ENCODE peak calls at places on chromosomes 3 and 15, in nine cellular contexts. X is HCT116, E is neural crest cell, M is sciatic nerve, W is fibroblast of lung, K is mucosa of gallbladder, N is SK-MEL-5, B is T-helper 1 cell, R is MCF 10A. Y is an unnamed sample.

GRCh38 chr3:101150504-101150903 is 157.3 kb upstream of the ABI3BP start:
- DNase-seq in K (no peak), E (no peak), W (no peak), N (no peak), B (no peak), M (no peak), X (no peak), R (no peak), Y (no peak)

GRCh38 chr15:33201376-33202189 is 7.1 kb upstream of the FMN1 start:
- DNase-seq in M (no peak), X (peak), K (peak), E (no peak), R (peak), W (peak), B (no peak), N (peak), Y (peak)

GRCh38 chr3:111538687-111539086 is 3.3 kb upstream of the CD96 start:
- DNase-seq in M (no peak), R (peak), N (no peak), X (no peak), K (no peak), B (no peak), E (no peak), W (peak), Y (no peak)

GRCh38 chr3:136351351-136351750 is 101.2 kb downstream of the PCCB start:
- DNase-seq in X (no peak), E (no peak), R (no peak), K (no peak), M (no peak), B (no peak), W (no peak), N (no peak), Y (no peak)

GRCh38 chr3:142215111-142215510 is 10.3 kb downstream of the GK5 start:
- DNase-seq in X (no peak), M (no peak), B (no peak), R (no peak), E (no peak), K (no peak), W (peak), N (no peak), Y (no peak)

GRCh38 chr3:185656321-185656840 is 70.3 kb downstream of the SENP2 start:
- DNase-seq in X (no peak), N (peak), E (no peak), W (peak), R (peak), B (no peak), M (peak), K (peak), Y (no peak)

GRCh38 chr3:13141183-13141582 is 68.0 kb upstream of the IQSEC1 start:
- DNase-seq in E (no peak), K (no peak), N (no peak), X (no peak), M (peak), B (no peak), W (no peak), R (no peak), Y (no peak)

GRCh38 chr15:58486062-58486461 is 54.3 kb downstream of the LIPC start:
- DNase-seq in W (no peak), R (no peak), M (no peak), X (no peak), K (no peak), N (no peak), B (no peak), E (no peak), Y (no peak)

GRCh38 chr3:118126751-118127150 is 907.9 kb downstream of the IGSF11 start:
- DNase-seq in R (peak), E (no peak), K (no peak), B (no peak), M (no peak), N (no peak), W (no peak), X (no peak), Y (no peak)

GRCh38 chr15:98997312-98997711 is 10.3 kb downstream of the PGPEP1L start:
- DNase-seq in K (no peak), M (no peak), R (no peak), X (no peak), E (no peak), N (no peak), B (no peak), W (no peak), Y (no peak)

GRCh38 chr3:189797103-189797850 is 166.1 kb downstream of the TP63 start:
- DNase-seq in K (no peak), B (no peak), X (no peak), E (no peak), W (no peak), N (no peak), R (no peak), M (no peak), Y (no peak)

GRCh38 chr3:15387735-15388134 is 39.6 kb downstream of the METTL6 start:
- DNase-seq in N (peak), R (no peak), W (no peak), K (no peak), M (no peak), E (no peak), B (no peak), X (no peak), Y (no peak)

GRCh38 chr15:69576035-69576526 is 123.5 kb downstream of the RPLP1 start:
- DNase-seq in K (peak), B (peak), R (peak), X (peak), N (peak), E (peak), M (peak), W (peak), Y (peak)